ENCODE peak calls at places on chromosomes 5 and 9, in five cellular contexts. J is CD8-positive, alpha-beta T cell; G is fibroblast of pulmonary artery; U is mesothelial cell of epicardium; R is omental fat pad. K is an unnamed sample.

GRCh38 chr5:685262-686171 is 7.6 kb downstream of the TPPP start:
- DNase-seq in J (no peak), G (no peak), U (no peak), R (peak), K (no peak)

GRCh38 chr9:107295995-107296394 is 12.9 kb downstream of the RAD23B start:
- DNase-seq in J (no peak), G (no peak), U (no peak), R (no peak), K (no peak)

GRCh38 chr5:149448831-149449714 is 70.0 kb upstream of the IL17B start:
- DNase-seq in J (no peak), G (no peak), U (no peak), R (no peak), K (no peak)

GRCh38 chr9:70420267-70421019 is 6.0 kb upstream of the KLF9 start:
- DNase-seq in J (peak), G (peak), U (peak), R (peak), K (peak)

GRCh38 chr9:21974542-21975409 is 19.4 kb downstream of the CDKN2A start:
- DNase-seq in J (peak), G (peak), U (no peak), R (no peak), K (no peak)

GRCh38 chr5:139108056-139108811 is 89.9 kb downstream of the SIL1 start:
- DNase-seq in J (no peak), G (peak), U (no peak), R (no peak), K (no peak)

GRCh38 chr9:100838857-100839256 is 189.7 kb upstream of the PLPPR1 start:
- DNase-seq in J (no peak), G (no peak), U (no peak), R (no peak), K (no peak)

GRCh38 chr5:116370149-116370548 is 204.5 kb downstream of the SEMA6A start:
- DNase-seq in J (no peak), G (no peak), U (no peak), R (no peak), K (no peak)

GRCh38 chr9:6272229-6272597 is 56.0 kb upstream of the TPD52L3 start:
- DNase-seq in J (no peak), G (peak), U (no peak), R (no peak), K (no peak)

GRCh38 chr9:34046784-34047379 is 1.8 kb downstream of the UBAP2 start:
- DNase-seq in J (no peak), G (peak), U (no peak), R (no peak), K (no peak)

GRCh38 chr9:112601646-112602045 is 115.0 kb downstream of the KIAA1958 start:
- DNase-seq in J (no peak), G (peak), U (no peak), R (no peak), K (no peak)

GRCh38 chr5:38453506-38453905 is 102.9 kb downstream of the LIFR start:
- DNase-seq in J (peak), G (no peak), U (no peak), R (no peak), K (no peak)

GRCh38 chr9:95854386-95855015 is 21.0 kb upstream of the ERCC6L2 start:
- DNase-seq in J (no peak), G (peak), U (no peak), R (no peak), K (no peak)

GRCh38 chr5:142800776-142801494 is 30.8 kb downstream of the ARHGAP26 start:
- DNase-seq in J (peak), G (no peak), U (no peak), R (no peak), K (no peak)

GRCh38 chr9:16689352-16689938 is 181.0 kb downstream of the BNC2 start:
- DNase-seq in J (no peak), G (peak), U (no peak), R (no peak), K (no peak)

GRCh38 chr9:134123764-134124128 is 12.1 kb upstream of the WDR5 start:
- DNase-seq in J (no peak), G (no peak), U (no peak), R (no peak), K (no peak)

GRCh38 chr5:158858011-158858410 is 241.7 kb downstream of the EBF1 start:
- DNase-seq in J (no peak), G (no peak), U (no peak), R (no peak), K (no peak)

GRCh38 chr5:83718195-83718825 is 2.3 kb downstream of the HAPLN1 start:
- DNase-seq in J (peak), G (peak), U (no peak), R (no peak), K (peak)

GRCh38 chr9:105026451-105026850 is 98.5 kb upstream of the ABCA1 start:
- DNase-seq in J (no peak), G (peak), U (no peak), R (no peak), K (no peak)

GRCh38 chr9:19788614-19789271 is at the start of gene SLC24A2:
- DNase-seq in J (no peak), G (no peak), U (no peak), R (no peak), K (peak)

GRCh38 chr5:124705577-124705976 is 40.9 kb downstream of the ZNF608 start:
- DNase-seq in J (no peak), G (no peak), U (no peak), R (no peak), K (no peak)

GRCh38 chr9:32251539-32251938 is 132.9 kb upstream of the ACO1 start:
- DNase-seq in J (peak), G (peak), U (no peak), R (no peak), K (peak)

GRCh38 chr5:1227669-1228068 is 2.5 kb downstream of the SLC6A18 start:
- DNase-seq in J (no peak), G (no peak), U (no peak), R (no peak), K (no peak)

GRCh38 chr5:57174128-57174849 is 430 bp downstream of the GPBP1 start:
- DNase-seq in J (no peak), G (peak), U (no peak), R (no peak), K (peak)

GRCh38 chr9:91643474-91644102 is 220.0 kb upstream of the NFIL3 start:
- DNase-seq in J (no peak), G (no peak), U (no peak), R (no peak), K (no peak)

GRCh38 chr9:133347515-133347984 is 381 bp downstream of the MED22 start:
- DNase-seq in J (peak), G (peak), U (no peak), R (no peak), K (peak)

GRCh38 chr5:131974956-131975726 is 29.7 kb upstream of the MEIKIN start:
- DNase-seq in J (peak), G (no peak), U (no peak), R (no peak), K (no peak)

GRCh38 chr5:64301566-64301965 is 135.9 kb downstream of the RNF180 start:
- DNase-seq in J (no peak), G (peak), U (no peak), R (no peak), K (no peak)

GRCh38 chr9:125172351-125172750 is 17.3 kb downstream of the PPP6C start:
- DNase-seq in J (no peak), G (peak), U (no peak), R (no peak), K (no peak)

GRCh38 chr9:135334953-135335460 is 144.6 kb upstream of the PPP1R26 start:
- DNase-seq in J (no peak), G (no peak), U (no peak), R (no peak), K (no peak)

GRCh38 chr5:55691265-55692105 is 20.6 kb downstream of the SLC38A9 start:
- DNase-seq in J (no peak), G (peak), U (no peak), R (no peak), K (no peak)

GRCh38 chr5:55692509-55692908 is 19.6 kb downstream of the SLC38A9 start:
- DNase-seq in J (no peak), G (no peak), U (no peak), R (no peak), K (no peak)

GRCh38 chr5:55692106-55692417 is 20.1 kb downstream of the SLC38A9 start:
- DNase-seq in J (no peak), G (no peak), U (no peak), R (no peak), K (no peak)

GRCh38 chr5:55699041-55699688 is 13.0 kb downstream of the SLC38A9 start:
- DNase-seq in J (no peak), G (no peak), U (no peak), R (no peak), K (no peak)

GRCh38 chr5:55694152-55694830 is 17.8 kb downstream of the SLC38A9 start:
- DNase-seq in J (no peak), G (peak), U (no peak), R (no peak), K (no peak)
- TF ChIP-seq CTCF in J (no peak), G (peak), U (no peak), R (no peak), K (peak)

GRCh38 chr5:43044181-43044914 is 4.2 kb upstream of the ANXA2R start:
- DNase-seq in J (no peak), G (peak), U (no peak), R (no peak), K (no peak)
- TF ChIP-seq CTCF in J (no peak), G (no peak), U (no peak), R (no peak), K (no peak)

DNA sequence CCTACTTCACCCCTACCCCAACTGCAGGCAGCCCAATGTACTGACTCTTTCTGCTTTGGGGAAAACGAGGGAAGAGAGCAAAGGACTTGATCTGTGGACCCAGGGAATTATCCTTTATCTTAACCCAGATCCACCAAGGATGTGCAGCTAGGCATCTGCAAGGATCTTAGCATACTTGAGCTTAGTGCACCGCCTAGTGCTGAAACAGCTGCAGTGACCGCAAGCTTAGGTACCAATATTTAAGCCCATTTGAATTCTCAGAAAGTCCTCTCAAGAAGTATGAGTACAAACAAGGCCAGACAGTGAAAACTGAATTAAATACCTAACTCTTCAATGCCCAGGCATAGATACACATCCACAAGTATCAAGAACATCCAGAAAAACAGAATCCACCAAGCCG is 576.7 kb upstream of the ADAMTS16 start:
- DNase-seq in J (no peak), G (peak), U (no peak), R (no peak), K (peak)
- TF ChIP-seq CTCF in J (no peak), G (no peak), U (no peak), R (no peak), K (peak)

GRCh38 chr5:179008667-179009066 is 13.5 kb upstream of the GRM6 start:
- DNase-seq in J (no peak), G (peak), U (no peak), R (no peak), K (no peak)
- TF ChIP-seq CTCF in J (no peak), G (peak), U (no peak), R (no peak), K (peak)

GRCh38 chr5:74185599-74185998 is 454.9 kb downstream of the ENC1 start:
- DNase-seq in J (no peak), G (peak), U (no peak), R (no peak), K (no peak)
- TF ChIP-seq CTCF in J (no peak), G (no peak), U (no peak), R (no peak), K (no peak)

GRCh38 chr5:66209350-66209749 is 65.2 kb downstream of the SREK1 start:
- DNase-seq in J (no peak), G (no peak), U (no peak), R (no peak), K (no peak)
- TF ChIP-seq CTCF in J (no peak), G (no peak), U (no peak), R (no peak), K (no peak)

DNA sequence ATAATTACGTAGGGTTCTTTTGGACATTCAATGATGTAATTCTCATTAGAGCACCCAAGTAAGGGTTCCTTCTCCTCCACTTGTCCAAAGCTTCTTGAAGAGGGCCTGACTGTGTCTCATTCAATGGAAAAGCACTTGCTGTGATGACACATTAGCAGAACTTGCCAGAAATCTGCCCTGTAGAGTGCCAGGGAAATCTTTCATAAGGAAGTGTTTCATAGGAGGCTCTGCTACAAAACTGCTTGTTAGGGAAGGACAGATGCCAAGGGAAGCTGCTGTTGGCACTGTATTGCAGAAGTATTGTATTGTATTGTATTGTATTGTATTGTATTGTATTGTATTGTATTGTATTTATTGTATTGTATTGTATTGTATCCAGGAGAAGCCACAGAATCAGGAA is 45.5 kb upstream of the MPDZ start:
- DNase-seq in J (no peak), G (peak), U (no peak), R (no peak), K (no peak)
- TF ChIP-seq CTCF in J (no peak), G (no peak), U (no peak), R (no peak), K (no peak)

GRCh38 chr9:36798350-36799065 is 225.8 kb downstream of the MELK start:
- DNase-seq in J (no peak), G (no peak), U (no peak), R (no peak), K (no peak)
- TF ChIP-seq CTCF in J (no peak), G (no peak), U (no peak), R (no peak), K (peak)

DNA sequence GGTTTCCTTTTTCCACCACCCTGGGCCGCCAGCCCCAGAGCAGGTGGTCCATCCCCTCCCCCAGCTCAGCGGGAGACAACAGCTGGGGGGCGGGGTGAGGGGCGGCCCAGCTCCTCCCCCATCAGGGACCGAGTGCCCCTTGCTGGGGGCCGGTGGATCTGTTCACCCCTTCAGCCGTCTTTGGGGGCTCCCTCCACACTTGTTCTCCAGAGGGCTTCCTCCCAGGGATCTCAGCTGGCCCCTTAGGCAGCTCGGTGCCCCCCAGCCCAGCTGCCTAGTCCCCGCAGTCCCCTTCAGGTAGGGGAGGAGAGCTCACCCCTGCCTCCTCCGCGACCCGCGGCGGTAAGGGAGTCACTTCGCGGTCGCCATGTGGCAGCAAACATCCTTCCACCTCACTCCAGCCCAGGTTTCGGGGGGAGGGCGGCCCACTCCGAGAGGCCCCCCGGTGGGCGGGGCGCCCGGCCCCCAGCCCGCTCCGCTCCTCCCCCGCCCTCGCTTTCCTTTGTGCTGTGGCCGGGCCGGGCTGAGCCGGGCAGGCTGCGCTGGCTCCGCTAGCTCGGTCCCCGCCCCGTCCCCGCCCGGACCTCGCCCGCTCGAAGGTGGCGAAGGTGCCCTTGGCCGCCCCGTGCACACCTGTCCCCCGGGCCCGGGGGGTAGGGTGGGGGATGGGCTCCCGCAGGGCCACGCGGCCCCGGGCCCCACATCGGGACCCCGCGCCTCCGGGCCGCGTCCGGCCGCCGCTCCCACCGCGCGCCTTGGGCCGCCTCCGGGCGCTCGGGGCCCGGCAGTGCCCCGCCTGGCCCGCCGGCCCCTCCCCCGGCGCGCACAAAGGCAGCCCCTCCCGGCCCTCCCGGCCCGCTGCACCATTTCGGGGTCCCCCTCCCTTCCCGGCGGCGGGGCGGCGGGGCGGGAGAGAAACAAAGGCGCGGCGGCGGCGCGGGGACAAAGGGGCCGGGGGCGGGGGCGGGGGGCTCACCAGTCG is 683 bp downstream of the DBN1 start:
- DNase-seq in J (peak), G (no peak), U (no peak), R (no peak), K (no peak)
- TF ChIP-seq CTCF in J (no peak), G (no peak), U (no peak), R (no peak), K (no peak)

K was measured in neural crest cell.